ENCODE peak calls at places on chromosome 12, in eight cellular contexts. One of them, this sample, is unnamed. For H3K9me3, the result is how much of the 10 kb centered on the place peaks cover.

GRCh38 chr12:32270818-32271710 is 128.3 kb upstream of the FGD4 start:
- DNase-seq in OCI-LY7: peak
- DNase-seq in suprapubic skin: no peak
- DNase-seq in left ventricle myocardium inferior: no peak
- DNase-seq in effector memory CD4-positive, alpha-beta T cell: no peak
- DNase-seq in HAP-1: no peak
- DNase-seq in psoas muscle: no peak
- DNase-seq in IMR-90: peak
- DNase-seq in this sample: no peak

GRCh38 chr12:57135939-57136338 is 7.7 kb downstream of the LRP1 start:
- DNase-seq in OCI-LY7: no peak
- DNase-seq in suprapubic skin: no peak
- DNase-seq in left ventricle myocardium inferior: peak
- DNase-seq in effector memory CD4-positive, alpha-beta T cell: no peak
- DNase-seq in HAP-1: no peak
- DNase-seq in psoas muscle: peak
- DNase-seq in IMR-90: peak
- DNase-seq in this sample: no peak

GRCh38 chr12:102564026-102564425 is 83.7 kb upstream of the IGF1 start:
- DNase-seq in OCI-LY7: no peak
- DNase-seq in suprapubic skin: no peak
- DNase-seq in left ventricle myocardium inferior: no peak
- DNase-seq in effector memory CD4-positive, alpha-beta T cell: no peak
- DNase-seq in HAP-1: no peak
- DNase-seq in psoas muscle: no peak
- DNase-seq in IMR-90: no peak
- DNase-seq in this sample: no peak

GRCh38 chr12:29734748-29735147 is 49.0 kb downstream of the TMTC1 start:
- DNase-seq in OCI-LY7: no peak
- DNase-seq in suprapubic skin: no peak
- DNase-seq in left ventricle myocardium inferior: no peak
- DNase-seq in effector memory CD4-positive, alpha-beta T cell: no peak
- DNase-seq in HAP-1: no peak
- DNase-seq in psoas muscle: no peak
- DNase-seq in IMR-90: no peak
- DNase-seq in this sample: no peak

GRCh38 chr12:107504503-107504885 is 181.1 kb upstream of the PWP1 start:
- DNase-seq in OCI-LY7: no peak
- DNase-seq in suprapubic skin: no peak
- DNase-seq in left ventricle myocardium inferior: no peak
- DNase-seq in effector memory CD4-positive, alpha-beta T cell: no peak
- DNase-seq in HAP-1: no peak
- DNase-seq in psoas muscle: no peak
- DNase-seq in IMR-90: no peak
- DNase-seq in this sample: no peak

GRCh38 chr12:14873440-14874185 is 12.0 kb downstream of the MGP start:
- DNase-seq in OCI-LY7: peak
- DNase-seq in suprapubic skin: no peak
- DNase-seq in left ventricle myocardium inferior: no peak
- DNase-seq in effector memory CD4-positive, alpha-beta T cell: no peak
- DNase-seq in HAP-1: no peak
- DNase-seq in psoas muscle: no peak
- DNase-seq in IMR-90: peak
- DNase-seq in this sample: no peak

GRCh38 chr12:28865776-28866175 is 283.3 kb upstream of the FAR2 start:
- DNase-seq in OCI-LY7: no peak
- DNase-seq in suprapubic skin: no peak
- DNase-seq in left ventricle myocardium inferior: no peak
- DNase-seq in effector memory CD4-positive, alpha-beta T cell: no peak
- DNase-seq in HAP-1: no peak
- DNase-seq in psoas muscle: no peak
- DNase-seq in IMR-90: peak
- DNase-seq in this sample: no peak

GRCh38 chr12:115134298-115134697 is 450.3 kb upstream of the TBX3 start:
- DNase-seq in OCI-LY7: no peak
- DNase-seq in suprapubic skin: no peak
- DNase-seq in left ventricle myocardium inferior: no peak
- DNase-seq in effector memory CD4-positive, alpha-beta T cell: no peak
- DNase-seq in HAP-1: no peak
- DNase-seq in psoas muscle: no peak
- DNase-seq in IMR-90: no peak
- DNase-seq in this sample: no peak

GRCh38 chr12:6839482-6840201 is 1.1 kb upstream of the GNB3 start:
- DNase-seq in OCI-LY7: peak
- DNase-seq in suprapubic skin: no peak
- DNase-seq in left ventricle myocardium inferior: no peak
- DNase-seq in effector memory CD4-positive, alpha-beta T cell: no peak
- DNase-seq in HAP-1: no peak
- DNase-seq in psoas muscle: no peak
- DNase-seq in IMR-90: no peak
- DNase-seq in this sample: no peak

GRCh38 chr12:26963413-26963812 is 25.1 kb downstream of the FGFR1OP2 start:
- DNase-seq in OCI-LY7: no peak
- DNase-seq in suprapubic skin: no peak
- DNase-seq in left ventricle myocardium inferior: no peak
- DNase-seq in effector memory CD4-positive, alpha-beta T cell: no peak
- DNase-seq in HAP-1: no peak
- DNase-seq in psoas muscle: no peak
- DNase-seq in IMR-90: peak
- DNase-seq in this sample: no peak

GRCh38 chr12:106037524-106038298 is 101.0 kb downstream of the NUAK1 start:
- DNase-seq in OCI-LY7: no peak
- DNase-seq in suprapubic skin: no peak
- DNase-seq in left ventricle myocardium inferior: no peak
- DNase-seq in effector memory CD4-positive, alpha-beta T cell: no peak
- DNase-seq in HAP-1: no peak
- DNase-seq in psoas muscle: no peak
- DNase-seq in IMR-90: no peak
- DNase-seq in this sample: no peak

GRCh38 chr12:42767326-42767954 is 177.9 kb upstream of the PRICKLE1 start:
- DNase-seq in OCI-LY7: no peak
- DNase-seq in suprapubic skin: no peak
- DNase-seq in left ventricle myocardium inferior: no peak
- DNase-seq in effector memory CD4-positive, alpha-beta T cell: no peak
- DNase-seq in HAP-1: no peak
- DNase-seq in psoas muscle: no peak
- DNase-seq in IMR-90: no peak
- DNase-seq in this sample: no peak

GRCh38 chr12:121797937-121798801 is 4.7 kb upstream of the RHOF start:
- DNase-seq in OCI-LY7: no peak
- DNase-seq in suprapubic skin: no peak
- DNase-seq in left ventricle myocardium inferior: peak
- DNase-seq in effector memory CD4-positive, alpha-beta T cell: no peak
- DNase-seq in HAP-1: peak
- DNase-seq in psoas muscle: peak
- DNase-seq in IMR-90: peak
- DNase-seq in this sample: no peak

GRCh38 chr12:45010051-45010450 is 40.8 kb downstream of the DBX2 start:
- DNase-seq in OCI-LY7: no peak
- DNase-seq in suprapubic skin: no peak
- DNase-seq in left ventricle myocardium inferior: no peak
- DNase-seq in effector memory CD4-positive, alpha-beta T cell: no peak
- DNase-seq in HAP-1: no peak
- DNase-seq in psoas muscle: no peak
- DNase-seq in IMR-90: no peak
- DNase-seq in this sample: no peak

GRCh38 chr12:110732572-110732971 is 10.1 kb downstream of the PPP1CC start:
- DNase-seq in OCI-LY7: no peak
- DNase-seq in suprapubic skin: no peak
- DNase-seq in left ventricle myocardium inferior: no peak
- DNase-seq in effector memory CD4-positive, alpha-beta T cell: no peak
- DNase-seq in HAP-1: no peak
- DNase-seq in psoas muscle: no peak
- DNase-seq in IMR-90: no peak
- DNase-seq in this sample: no peak

GRCh38 chr12:100951756-100952155 is 157.2 kb downstream of the ANO4 start:
- DNase-seq in OCI-LY7: no peak
- DNase-seq in suprapubic skin: no peak
- DNase-seq in left ventricle myocardium inferior: no peak
- DNase-seq in effector memory CD4-positive, alpha-beta T cell: no peak
- DNase-seq in HAP-1: no peak
- DNase-seq in psoas muscle: no peak
- DNase-seq in IMR-90: no peak
- DNase-seq in this sample: no peak

GRCh38 chr12:52918784-52919183 is 13.9 kb upstream of the KRT8 start:
- DNase-seq in OCI-LY7: no peak
- DNase-seq in suprapubic skin: no peak
- DNase-seq in left ventricle myocardium inferior: no peak
- DNase-seq in effector memory CD4-positive, alpha-beta T cell: no peak
- DNase-seq in HAP-1: no peak
- DNase-seq in psoas muscle: no peak
- DNase-seq in IMR-90: no peak
- DNase-seq in this sample: no peak

GRCh38 chr12:34333337-34333736 is 311.0 kb downstream of the ALG10 start:
- DNase-seq in OCI-LY7: no peak
- DNase-seq in suprapubic skin: no peak
- DNase-seq in left ventricle myocardium inferior: no peak
- DNase-seq in effector memory CD4-positive, alpha-beta T cell: no peak
- DNase-seq in HAP-1: no peak
- DNase-seq in psoas muscle: no peak
- DNase-seq in IMR-90: no peak
- DNase-seq in this sample: no peak

GRCh38 chr12:34335819-34336262 is 313.5 kb downstream of the ALG10 start:
- DNase-seq in OCI-LY7: no peak
- DNase-seq in suprapubic skin: no peak
- DNase-seq in left ventricle myocardium inferior: no peak
- DNase-seq in effector memory CD4-positive, alpha-beta T cell: no peak
- DNase-seq in HAP-1: no peak
- DNase-seq in psoas muscle: no peak
- DNase-seq in IMR-90: no peak
- DNase-seq in this sample: no peak

GRCh38 chr12:34334953-34335743 is 312.9 kb downstream of the ALG10 start:
- DNase-seq in OCI-LY7: no peak
- DNase-seq in suprapubic skin: no peak
- DNase-seq in left ventricle myocardium inferior: no peak
- DNase-seq in effector memory CD4-positive, alpha-beta T cell: no peak
- DNase-seq in HAP-1: no peak
- DNase-seq in psoas muscle: no peak
- DNase-seq in IMR-90: no peak
- DNase-seq in this sample: no peak

GRCh38 chr12:34336619-34337465 is 314.5 kb downstream of the ALG10 start:
- DNase-seq in OCI-LY7: no peak
- DNase-seq in suprapubic skin: no peak
- DNase-seq in left ventricle myocardium inferior: no peak
- DNase-seq in effector memory CD4-positive, alpha-beta T cell: no peak
- DNase-seq in HAP-1: no peak
- DNase-seq in psoas muscle: no peak
- DNase-seq in IMR-90: no peak
- DNase-seq in this sample: no peak

GRCh38 chr12:34334538-34334937 is 312.2 kb downstream of the ALG10 start:
- DNase-seq in OCI-LY7: no peak
- DNase-seq in suprapubic skin: no peak
- DNase-seq in left ventricle myocardium inferior: no peak
- DNase-seq in effector memory CD4-positive, alpha-beta T cell: no peak
- DNase-seq in HAP-1: no peak
- DNase-seq in psoas muscle: no peak
- DNase-seq in IMR-90: no peak
- DNase-seq in this sample: no peak
- H3K9me3 ChIP-seq in OCI-LY7: under half
- H3K9me3 ChIP-seq in suprapubic skin: under half
- H3K9me3 ChIP-seq in left ventricle myocardium inferior: under half
- H3K9me3 ChIP-seq in effector memory CD4-positive, alpha-beta T cell: under half
- H3K9me3 ChIP-seq in HAP-1: under half
- H3K9me3 ChIP-seq in psoas muscle: under half
- H3K9me3 ChIP-seq in IMR-90: half or more
- H3K9me3 ChIP-seq in this sample: under half

GRCh38 chr12:19410639-19411184 is 28.6 kb upstream of the AEBP2 start:
- DNase-seq in OCI-LY7: no peak
- DNase-seq in suprapubic skin: no peak
- DNase-seq in left ventricle myocardium inferior: no peak
- DNase-seq in effector memory CD4-positive, alpha-beta T cell: no peak
- DNase-seq in HAP-1: peak
- DNase-seq in psoas muscle: no peak
- DNase-seq in IMR-90: no peak
- DNase-seq in this sample: no peak
- H3K9me3 ChIP-seq in OCI-LY7: under half
- H3K9me3 ChIP-seq in suprapubic skin: under half
- H3K9me3 ChIP-seq in left ventricle myocardium inferior: under half
- H3K9me3 ChIP-seq in effector memory CD4-positive, alpha-beta T cell: under half
- H3K9me3 ChIP-seq in HAP-1: under half
- H3K9me3 ChIP-seq in psoas muscle: under half
- H3K9me3 ChIP-seq in IMR-90: under half
- H3K9me3 ChIP-seq in this sample: under half

GRCh38 chr12:38099686-38100085 is 216.9 kb upstream of the ALG10B start:
- DNase-seq in OCI-LY7: no peak
- DNase-seq in suprapubic skin: no peak
- DNase-seq in left ventricle myocardium inferior: no peak
- DNase-seq in effector memory CD4-positive, alpha-beta T cell: no peak
- DNase-seq in HAP-1: no peak
- DNase-seq in psoas muscle: no peak
- DNase-seq in IMR-90: no peak
- DNase-seq in this sample: no peak

GRCh38 chr12:38101753-38102152 is 214.8 kb upstream of the ALG10B start:
- DNase-seq in OCI-LY7: no peak
- DNase-seq in suprapubic skin: no peak
- DNase-seq in left ventricle myocardium inferior: no peak
- DNase-seq in effector memory CD4-positive, alpha-beta T cell: no peak
- DNase-seq in HAP-1: no peak
- DNase-seq in psoas muscle: no peak
- DNase-seq in IMR-90: no peak
- DNase-seq in this sample: no peak

DNA sequence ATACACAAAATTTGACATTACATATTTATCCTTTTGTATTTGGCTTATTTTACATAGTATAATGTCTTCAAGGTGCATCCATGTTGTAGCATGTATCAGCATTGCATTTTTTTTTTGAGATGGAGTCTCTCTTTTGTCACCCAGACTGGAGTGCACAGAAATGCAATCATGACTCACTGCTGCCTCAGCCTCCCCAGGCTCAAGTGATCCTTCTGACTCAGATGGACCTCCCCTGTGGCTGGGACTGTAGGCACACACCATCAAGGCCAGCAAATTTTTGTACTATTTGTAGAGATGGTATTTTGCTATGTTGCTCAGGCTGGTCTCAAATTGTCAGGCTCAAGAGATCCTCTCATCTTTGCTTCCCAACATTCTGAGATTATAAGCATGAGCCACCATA is 214.4 kb upstream of the ALG10B start:
- DNase-seq in OCI-LY7: no peak
- DNase-seq in suprapubic skin: no peak
- DNase-seq in left ventricle myocardium inferior: no peak
- DNase-seq in effector memory CD4-positive, alpha-beta T cell: no peak
- DNase-seq in HAP-1: no peak
- DNase-seq in psoas muscle: no peak
- DNase-seq in IMR-90: no peak
- DNase-seq in this sample: no peak
- H3K9me3 ChIP-seq in OCI-LY7: under half
- H3K9me3 ChIP-seq in suprapubic skin: under half
- H3K9me3 ChIP-seq in left ventricle myocardium inferior: under half
- H3K9me3 ChIP-seq in effector memory CD4-positive, alpha-beta T cell: under half
- H3K9me3 ChIP-seq in HAP-1: under half
- H3K9me3 ChIP-seq in psoas muscle: under half
- H3K9me3 ChIP-seq in IMR-90: under half
- H3K9me3 ChIP-seq in this sample: under half

DNA sequence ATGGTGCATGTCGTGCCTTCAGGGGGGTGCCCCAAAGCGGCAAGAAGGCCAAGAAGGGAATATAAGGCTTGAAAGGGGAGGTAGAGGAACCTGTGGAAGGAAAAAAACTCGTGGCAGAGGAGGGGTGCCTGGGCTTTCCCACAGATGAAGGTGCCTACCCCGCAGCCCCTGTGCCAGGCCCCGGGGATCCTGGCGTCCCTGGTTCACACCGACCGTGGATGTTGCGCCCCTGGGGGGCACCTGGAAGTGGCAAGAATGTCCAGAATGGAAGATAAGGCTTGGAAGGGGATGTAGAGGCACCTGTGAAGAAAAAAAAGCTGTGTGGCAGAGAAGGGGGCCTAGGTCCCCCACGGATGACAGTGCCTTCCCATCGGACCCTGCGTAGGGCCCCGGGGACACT is 282.2 kb downstream of the ALG10 start:
- DNase-seq in OCI-LY7: no peak
- DNase-seq in suprapubic skin: no peak
- DNase-seq in left ventricle myocardium inferior: no peak
- DNase-seq in effector memory CD4-positive, alpha-beta T cell: no peak
- DNase-seq in HAP-1: no peak
- DNase-seq in psoas muscle: no peak
- DNase-seq in IMR-90: no peak
- DNase-seq in this sample: no peak
- H3K9me3 ChIP-seq in OCI-LY7: under half
- H3K9me3 ChIP-seq in suprapubic skin: under half
- H3K9me3 ChIP-seq in left ventricle myocardium inferior: under half
- H3K9me3 ChIP-seq in effector memory CD4-positive, alpha-beta T cell: under half
- H3K9me3 ChIP-seq in HAP-1: under half
- H3K9me3 ChIP-seq in psoas muscle: under half
- H3K9me3 ChIP-seq in IMR-90: half or more
- H3K9me3 ChIP-seq in this sample: under half

This sample was measured in lower lobe of right lung.